ENCODE peak calls at places on chromosomes 5 and 9, in six cellular contexts. U is AG09309, B is substantia nigra, I is WERI-Rb-1, H is AG20443, C is foreskin fibroblast. W is an unnamed sample.

GRCh38 chr9:82105729-82106128 is 117.2 kb downstream of the SPATA31D1 start:
- DNase-seq in I (peak), B (no peak), C (no peak), U (no peak), H (no peak), W (no peak)

GRCh38 chr5:106940986-106941385 is 729.8 kb downstream of the EFNA5 start:
- DNase-seq in C (peak), I (no peak), H (no peak), B (no peak), U (no peak), W (no peak)

GRCh38 chr9:115296831-115297565 is 179.0 kb upstream of the TNC start:
- DNase-seq in U (no peak), B (no peak), I (no peak), H (peak), C (peak), W (no peak)

GRCh38 chr5:137666109-137666850 is 69.6 kb downstream of the KLHL3 start:
- DNase-seq in B (no peak), H (peak), I (no peak), C (peak), U (peak), W (no peak)

GRCh38 chr5:125685771-125686170 is 737.4 kb upstream of the GRAMD2B start:
- DNase-seq in C (peak), H (no peak), B (no peak), U (no peak), I (no peak), W (no peak)

GRCh38 chr5:168962323-168962722 is 338.6 kb downstream of the SLIT3 start:
- DNase-seq in U (peak), C (peak), B (no peak), H (peak), I (no peak), W (no peak)

GRCh38 chr5:172913117-172913850 is 45.9 kb upstream of the RPL26L1 start:
- DNase-seq in B (no peak), U (no peak), H (no peak), I (no peak), C (no peak), W (no peak)

GRCh38 chr5:134413046-134413445 is 1.4 kb upstream of the CDKN2AIPNL start:
- DNase-seq in U (no peak), I (no peak), H (no peak), B (no peak), C (no peak), W (no peak)

GRCh38 chr9:107792596-107792995 is 303.0 kb upstream of the KLF4 start:
- DNase-seq in H (no peak), B (no peak), U (no peak), I (no peak), C (no peak), W (no peak)

GRCh38 chr9:134560206-134560605 is 81.4 kb upstream of the COL5A1 start:
- DNase-seq in U (no peak), C (no peak), H (no peak), B (no peak), I (no peak), W (no peak)

GRCh38 chr5:15682122-15682521 is 182.1 kb downstream of the FBXL7 start:
- DNase-seq in I (no peak), C (no peak), H (no peak), B (no peak), U (no peak), W (no peak)

GRCh38 chr5:163658702-163659567 is 153.5 kb downstream of the MAT2B start:
- DNase-seq in U (no peak), H (no peak), B (no peak), I (peak), C (peak), W (peak)

GRCh38 chr9:137630126-137630525 is 11.3 kb downstream of the EHMT1 start:
- DNase-seq in C (peak), B (no peak), U (no peak), H (no peak), I (no peak), W (no peak)

GRCh38 chr5:607541-608285 is 4.4 kb upstream of the CEP72 start:
- DNase-seq in U (no peak), C (no peak), I (peak), B (no peak), H (no peak), W (no peak)

GRCh38 chr9:114919611-114920010 is 10.8 kb downstream of the TNFSF8 start:
- DNase-seq in U (no peak), B (no peak), H (no peak), I (no peak), C (no peak), W (no peak)